ENCODE peak calls at places on chromosome 9, in four cellular contexts. V is tibial artery, R is ovary, S is aorta. U is an unnamed sample.

GRCh38 chr9:135586601-135587109 is 25.1 kb downstream of the PAEP start:
- DNase-seq in V (no peak), R (no peak), S (peak; percentile 51), U (no peak)

GRCh38 chr9:89562186-89562814 is 42.5 kb upstream of the GADD45G start:
- DNase-seq in V (no peak), R (no peak), S (no peak), U (no peak)

GRCh38 chr9:37028425-37029031 is 5.5 kb downstream of the PAX5 start:
- DNase-seq in V (no peak), R (no peak), S (no peak), U (no peak)

GRCh38 chr9:98488578-98489312 is 220.0 kb downstream of the GABBR2 start:
- DNase-seq in V (no peak), R (no peak), S (no peak), U (peak; percentile 87)

GRCh38 chr9:135908334-135909204 is 1.2 kb upstream of the CAMSAP1 start:
- DNase-seq in V (peak; percentile 50), R (peak; percentile 21), S (no peak), U (no peak)

GRCh38 chr9:117552811-117553210 is 138.0 kb upstream of the ASTN2 start:
- DNase-seq in V (no peak), R (no peak), S (no peak), U (no peak)

GRCh38 chr9:86126998-86127972 is 27.9 kb upstream of the GOLM1 start:
- DNase-seq in V (no peak), R (peak; percentile 21), S (peak; percentile 81), U (peak; percentile 91)

GRCh38 chr9:36306481-36307306 is 48.4 kb upstream of the GNE start:
- DNase-seq in V (no peak), R (no peak), S (no peak), U (peak; percentile 22)

GRCh38 chr9:70830618-70831017 is 290.8 kb downstream of the TRPM3 start:
- DNase-seq in V (no peak), R (no peak), S (no peak), U (peak; percentile 38)

GRCh38 chr9:74985041-74985440 is 32.3 kb upstream of the C9orf40 start:
- DNase-seq in V (no peak), R (no peak), S (no peak), U (no peak)

GRCh38 chr9:136020206-136020605 is 59.0 kb upstream of the UBAC1 start:
- DNase-seq in V (no peak), R (peak; percentile 23), S (no peak), U (no peak)

GRCh38 chr9:86387376-86387775 is 33.2 kb upstream of the TUT7 start:
- DNase-seq in V (no peak), R (no peak), S (no peak), U (no peak)

GRCh38 chr9:132575811-132576210 is 6.6 kb upstream of the BARHL1 start:
- DNase-seq in V (no peak), R (no peak), S (peak; percentile 41), U (no peak)

GRCh38 chr9:129007035-129007765 is 20.9 kb downstream of the SH3GLB2 start:
- DNase-seq in V (no peak), R (peak; percentile 67), S (peak; percentile 90), U (peak; percentile 29)

GRCh38 chr9:94076557-94076956 is 7.7 kb upstream of the PTPDC1 start:
- DNase-seq in V (no peak), R (no peak), S (no peak), U (no peak)

GRCh38 chr9:114223564-114224246 is 68.4 kb downstream of the COL27A1 start:
- DNase-seq in V (no peak), R (no peak), S (no peak), U (no peak)

GRCh38 chr9:36880075-36880474 is 154.0 kb downstream of the PAX5 start:
- DNase-seq in V (no peak), R (no peak), S (peak; percentile 50), U (no peak)

GRCh38 chr9:81686614-81687520 is 2.5 kb downstream of the TLE1 start:
- DNase-seq in V (peak; percentile 89), R (peak; percentile 77), S (peak; percentile 92), U (peak; percentile 89)

GRCh38 chr9:122904466-122904822 is 715 bp downstream of the RC3H2 start:
- DNase-seq in V (peak; percentile 69), R (no peak), S (no peak), U (peak; percentile 64)

GRCh38 chr9:12696931-12697622 is 3.9 kb downstream of the TYRP1 start:
- DNase-seq in V (no peak), R (no peak), S (no peak), U (no peak)

GRCh38 chr9:27303219-27303618 is 6.3 kb upstream of the EQTN start:
- DNase-seq in V (no peak), R (no peak), S (no peak), U (peak; percentile 21)

GRCh38 chr9:125679597-125680189 is 27.3 kb downstream of the MAPKAP1 start:
- DNase-seq in V (no peak), R (no peak), S (no peak), U (no peak)

GRCh38 chr9:134406366-134407122 is 80.3 kb downstream of the RXRA start:
- DNase-seq in V (peak; percentile 91), R (no peak), S (no peak), U (no peak)

GRCh38 chr9:82570226-82570625 is 492.7 kb downstream of the RASEF start:
- DNase-seq in V (no peak), R (no peak), S (no peak), U (no peak)

GRCh38 chr9:78319197-78320029 is 22.5 kb downstream of the PSAT1 start:
- DNase-seq in V (peak; percentile 35), R (no peak), S (no peak), U (no peak)

GRCh38 chr9:4118666-4119065 is 181.2 kb downstream of the GLIS3 start:
- DNase-seq in V (no peak), R (peak; percentile 70), S (no peak), U (no peak)

GRCh38 chr9:91954841-91955471 is 4.9 kb upstream of the ROR2 start:
- DNase-seq in V (no peak), R (peak; percentile 75), S (no peak), U (peak; percentile 80)

GRCh38 chr9:16869961-16870605 is 387 bp downstream of the BNC2 start:
- DNase-seq in V (peak; percentile 70), R (peak; percentile 64), S (no peak), U (peak; percentile 35)

GRCh38 chr9:127931092-127931881 is 710 bp upstream of the PIP5KL1 start:
- DNase-seq in V (no peak), R (no peak), S (no peak), U (no peak)

GRCh38 chr9:107222020-107222522 is 61.0 kb upstream of the RAD23B start:
- DNase-seq in V (no peak), R (no peak), S (no peak), U (no peak)

GRCh38 chr9:86614871-86615849 is 260.9 kb upstream of the TUT7 start:
- DNase-seq in V (no peak), R (no peak), S (no peak), U (peak; percentile 72)

GRCh38 chr9:14806941-14807340 is 84.4 kb upstream of the CER1 start:
- DNase-seq in V (no peak), R (no peak), S (no peak), U (no peak)

GRCh38 chr9:99112750-99113417 is 8.0 kb downstream of the TGFBR1 start:
- DNase-seq in V (no peak), R (no peak), S (no peak), U (no peak)

DNA sequence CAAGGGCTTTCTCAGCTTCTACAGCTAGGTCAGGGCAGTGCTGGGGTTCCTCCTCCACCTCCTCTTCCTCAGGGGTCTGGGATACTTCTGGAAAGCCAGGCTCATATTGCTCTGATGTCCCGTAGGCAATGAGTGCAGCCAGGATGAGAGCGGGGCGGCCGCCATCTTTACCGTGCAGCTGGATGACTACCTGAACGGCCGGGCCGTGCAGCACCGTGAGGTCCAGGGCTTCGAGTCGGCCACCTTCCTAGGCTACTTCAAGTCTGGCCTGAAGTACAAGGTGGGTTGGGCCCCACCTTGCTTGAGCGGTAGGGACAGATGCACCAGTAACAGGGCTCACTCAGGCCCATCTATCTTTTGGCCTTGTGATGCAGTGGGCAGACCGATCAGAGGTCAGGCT is 34.8 kb downstream of the GSN start:
- DNase-seq in V (peak; percentile 59), R (no peak), S (peak; percentile 70), U (no peak)
- H3K27ac ChIP-seq in V (peak overlapping the region; percentile 95), R (no peak overlapping the region), S (no peak overlapping the region), U (no peak overlapping the region)

DNA sequence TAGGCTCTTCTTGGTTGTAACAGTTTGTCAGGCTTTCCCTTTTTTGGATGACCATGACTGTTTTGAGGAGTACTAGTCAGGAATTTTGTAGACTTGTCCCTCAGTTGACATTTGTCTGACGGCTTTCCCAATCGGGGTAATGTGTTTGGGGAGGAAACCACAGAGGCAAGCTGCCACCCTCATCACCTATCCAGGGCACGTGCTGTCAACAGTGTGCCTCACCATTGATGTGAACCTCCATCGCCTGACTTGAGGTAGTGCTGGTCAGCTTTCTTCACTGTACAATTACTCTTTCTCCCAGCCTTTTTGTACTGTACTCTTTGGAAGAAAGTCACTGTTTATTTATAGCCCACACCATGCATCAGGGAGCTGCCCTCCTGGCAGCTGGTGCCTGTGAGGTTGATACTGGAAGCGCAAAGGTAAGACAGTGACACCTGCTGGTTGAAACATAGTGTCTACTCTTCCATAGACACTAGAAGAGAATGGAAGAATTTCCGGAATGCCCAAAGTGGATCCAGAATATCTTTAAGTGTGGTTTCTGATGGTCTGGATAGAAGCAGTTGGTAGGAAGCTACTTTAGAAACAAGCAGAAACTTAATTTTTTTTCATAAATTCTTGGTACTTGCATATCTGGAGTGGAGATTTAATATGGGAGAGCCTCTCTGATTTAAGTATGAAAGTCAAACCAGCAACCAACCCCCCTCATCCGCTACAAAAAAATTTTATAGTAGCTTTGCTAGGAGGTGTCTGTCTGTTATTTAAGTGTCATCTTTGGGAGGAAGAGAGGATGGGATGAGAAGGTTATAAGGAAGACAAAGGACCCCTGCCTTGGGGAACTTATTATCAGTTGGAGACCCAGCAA is 69.3 kb downstream of the SNX30 start:
- DNase-seq in V (peak; percentile 76), R (peak; percentile 33), S (peak; percentile 76), U (peak; percentile 82)
- H3K4me3 ChIP-seq in V (no peak overlapping the region), R (no peak overlapping the region), S (no peak overlapping the region), U (no peak overlapping the region)

DNA sequence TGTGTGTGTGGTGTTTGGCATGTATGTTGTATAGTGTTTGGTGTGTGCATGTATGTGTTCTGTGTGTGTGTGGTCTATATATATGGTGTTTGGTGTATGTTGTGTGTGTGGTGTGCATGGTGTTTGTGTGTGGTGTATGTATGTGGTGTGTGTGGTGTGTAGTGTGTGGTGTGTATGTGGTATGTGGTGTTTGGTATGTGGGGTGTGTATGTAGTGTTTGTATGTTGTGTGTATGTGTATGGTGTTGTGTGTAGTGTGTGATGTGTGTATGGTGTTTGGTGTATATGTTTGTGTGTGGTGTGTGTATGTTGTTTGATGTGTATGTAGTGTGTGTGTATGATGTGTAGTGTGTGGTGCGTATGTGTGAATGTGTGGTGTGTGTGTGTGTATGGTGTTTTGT is 78.8 kb downstream of the HMCN2 start:
- DNase-seq in V (no peak), R (no peak), S (no peak), U (no peak)
- H3K27ac ChIP-seq in V (no peak overlapping the region), R (no peak overlapping the region), S (no peak overlapping the region), U (no peak overlapping the region)

DNA sequence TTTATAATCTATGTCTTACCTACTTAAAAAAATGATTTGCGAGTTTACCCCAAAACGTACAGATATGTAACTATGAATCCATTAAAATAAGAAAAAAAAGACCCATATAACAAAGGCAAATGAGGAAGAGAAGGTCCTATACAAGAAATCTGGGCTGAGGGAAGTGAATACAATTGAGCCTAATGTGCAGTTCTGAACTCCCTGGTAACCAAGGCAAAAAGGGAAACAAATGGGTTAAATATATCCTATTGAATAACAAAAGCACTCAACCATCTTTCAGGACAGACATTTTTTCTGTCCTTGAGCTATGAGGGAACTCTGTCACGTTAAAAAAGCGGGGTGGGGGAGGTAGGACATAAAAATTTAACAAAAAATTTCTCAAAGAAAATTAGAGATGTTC is 78.6 kb downstream of the PTPN3 start:
- DNase-seq in V (no peak), R (no peak), S (no peak), U (no peak)
- H3K4me3 ChIP-seq in V (no peak overlapping the region), R (no peak overlapping the region), S (no peak overlapping the region), U (no peak overlapping the region)